ENCODE peak calls at places on chromosome 11, in four cellular contexts. G is HCT116, K is HepG2, I is K562. A is an unnamed sample.

GRCh38 chr11:85685820-85686459 is at the start of gene CCDC89:
- DNase-seq in G (no peak), K (peak), I (no peak), A (no peak)

GRCh38 chr11:77113382-77114088 is 10.9 kb downstream of the OMP start:
- DNase-seq in G (no peak), K (no peak), I (peak), A (no peak)

GRCh38 chr11:23311986-23312940 is 452.0 kb upstream of the CCDC179 start:
- DNase-seq in G (no peak), K (no peak), I (no peak), A (no peak)

GRCh38 chr11:60929774-60930173 is 5.5 kb downstream of the TMEM132A start:
- DNase-seq in G (no peak), K (no peak), I (no peak), A (no peak)

GRCh38 chr11:100824041-100824440 is 137.0 kb downstream of the ARHGAP42 start:
- DNase-seq in G (no peak), K (no peak), I (no peak), A (no peak)

GRCh38 chr11:48095779-48096470 is 115.6 kb downstream of the PTPRJ start:
- DNase-seq in G (no peak), K (no peak), I (no peak), A (peak)

GRCh38 chr11:84714316-84714780 is 912.8 kb downstream of the DLG2 start:
- DNase-seq in G (peak), K (peak), I (peak), A (peak)

GRCh38 chr11:81220166-81220895 is 1513.3 kb downstream of the FAM181B start:
- DNase-seq in G (no peak), K (no peak), I (no peak), A (no peak)

GRCh38 chr11:68340003-68340767 is 27.8 kb downstream of the LRP5 start:
- DNase-seq in G (no peak), K (no peak), I (no peak), A (no peak)

GRCh38 chr11:70482529-70482917 is 84.2 kb downstream of the CTTN start:
- DNase-seq in G (no peak), K (no peak), I (no peak), A (no peak)

GRCh38 chr11:17803751-17804334 is 69.3 kb downstream of the KCNC1 start:
- DNase-seq in G (no peak), K (no peak), I (no peak), A (no peak)
- TF ChIP-seq FOSL1 in G (no peak), K (no peak), I (no peak), A (no peak)

DNA sequence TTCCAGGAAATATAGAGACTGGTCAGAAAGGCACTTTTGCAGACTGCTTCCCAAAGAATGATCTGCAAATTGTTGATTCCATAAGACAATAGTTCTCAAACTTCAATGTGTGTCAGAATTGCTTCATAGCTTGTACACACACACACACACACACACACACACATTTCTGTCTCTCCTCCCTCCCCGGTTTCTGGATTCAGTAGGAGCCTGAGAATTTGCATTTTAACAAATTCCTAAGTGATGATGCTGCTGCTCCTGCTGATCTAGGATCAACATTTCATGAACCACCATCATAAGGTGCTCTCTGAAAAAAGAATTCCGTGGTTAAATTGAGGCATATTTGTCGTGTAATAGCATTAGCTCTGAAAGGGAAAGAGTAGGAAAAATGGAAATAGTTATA is 35.3 kb upstream of the FZD4 start:
- DNase-seq in G (peak), K (peak), I (no peak), A (no peak)
- TF ChIP-seq FOSL1 in G (peak), K (no peak), I (no peak), A (no peak)

GRCh38 chr11:17528181-17528691 is 16.0 kb downstream of the USH1C start:
- DNase-seq in G (no peak), K (peak), I (peak), A (no peak)
- TF ChIP-seq FOSL1 in G (no peak), K (no peak), I (no peak), A (no peak)

GRCh38 chr11:126591966-126592489 is 236.5 kb downstream of the ST3GAL4 start:
- DNase-seq in G (no peak), K (no peak), I (no peak), A (no peak)

GRCh38 chr11:126595560-126595959 is 240.1 kb downstream of the ST3GAL4 start:
- DNase-seq in G (no peak), K (no peak), I (no peak), A (no peak)

GRCh38 chr11:126589492-126589803 is 234.0 kb downstream of the ST3GAL4 start:
- DNase-seq in G (no peak), K (no peak), I (no peak), A (no peak)

GRCh38 chr11:126594921-126595367 is 239.5 kb downstream of the ST3GAL4 start:
- DNase-seq in G (no peak), K (no peak), I (no peak), A (no peak)

DNA sequence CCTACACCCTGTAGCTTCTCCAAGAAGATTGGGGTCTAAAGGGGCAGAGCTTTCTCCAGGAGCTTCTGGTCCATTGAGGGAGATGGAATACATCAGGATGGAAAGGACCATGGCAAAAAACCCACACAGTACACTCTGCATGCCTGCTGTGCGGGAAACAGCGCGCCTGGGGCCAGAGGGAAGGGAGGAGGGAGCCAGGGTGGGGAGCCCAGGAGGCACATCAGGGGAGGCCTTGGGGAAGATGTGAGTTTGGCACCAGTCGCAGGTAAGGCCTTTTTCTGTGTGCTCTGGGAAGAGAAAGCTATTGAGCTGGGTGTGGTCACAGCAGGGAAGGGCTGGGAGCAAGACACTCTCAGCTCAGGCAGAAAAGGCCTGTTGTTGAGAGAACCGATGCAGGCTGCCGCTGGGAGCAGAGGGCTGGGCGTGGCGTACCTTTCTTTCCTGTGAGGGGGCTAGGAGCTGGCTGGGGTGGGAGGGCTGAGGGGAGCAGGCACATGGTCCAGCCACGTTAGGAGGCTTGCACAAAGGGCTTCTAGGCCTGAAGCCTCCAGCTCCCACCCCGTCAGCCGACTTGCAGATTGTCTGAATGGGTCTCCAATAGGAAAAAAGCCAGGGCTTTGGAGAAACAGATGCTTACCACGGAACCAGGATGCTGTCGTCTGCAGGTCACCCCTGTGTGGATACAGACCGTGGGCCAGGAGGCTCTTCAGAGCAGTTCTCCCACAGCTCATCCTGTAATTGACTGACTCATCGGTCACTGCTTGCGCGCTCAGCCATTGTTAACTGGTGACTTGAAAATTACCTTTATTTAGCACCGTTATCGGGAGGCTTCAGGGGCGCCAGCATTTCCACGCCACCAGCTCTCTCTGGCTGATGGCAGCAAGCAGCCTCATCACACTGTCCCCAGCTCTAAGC is 237.3 kb downstream of the ST3GAL4 start:
- DNase-seq in G (no peak), K (no peak), I (no peak), A (no peak)
- TF ChIP-seq FOSL1 in G (no peak), K (no peak), I (no peak), A (no peak)

GRCh38 chr11:122850076-122850631 is 11.9 kb downstream of the CRTAM start:
- DNase-seq in G (no peak), K (no peak), I (no peak), A (no peak)
- TF ChIP-seq FOSL1 in G (no peak), K (no peak), I (no peak), A (no peak)